ENCODE peak calls at places on chromosome 12, in five cellular contexts. Y is HuH-7.5, G is substantia nigra, B is T-helper 22 cell, E is coronary artery. A is an unnamed sample.
A peak's percentile ranks its signal among the peaks of the same experiment; 100 is the strongest.

GRCh38 chr12:95959107-95959506 is 16.0 kb downstream of the AMDHD1 start:
- DNase-seq in Y (no peak), B (no peak), G (no peak), E (no peak), A (no peak)

GRCh38 chr12:22443379-22444316 is 100.7 kb downstream of the C2CD5 start:
- DNase-seq in B (peak; percentile 20), E (peak; percentile 73), Y (peak; percentile 31), G (no peak), A (no peak)

GRCh38 chr12:19323768-19324167 is 115.5 kb upstream of the AEBP2 start:
- DNase-seq in E (no peak), Y (no peak), B (no peak), G (no peak), A (no peak)

GRCh38 chr12:96514328-96514727 is 25.0 kb downstream of the CFAP54 start:
- DNase-seq in B (no peak), G (no peak), E (no peak), Y (no peak), A (no peak)

GRCh38 chr12:124862768-124863408 is 776 bp downstream of the SCARB1 start:
- DNase-seq in G (no peak), B (no peak), E (no peak), Y (no peak), A (no peak)

GRCh38 chr12:130459916-130460315 is 122.2 kb downstream of the PIWIL1 start:
- DNase-seq in E (no peak), G (no peak), B (no peak), Y (no peak), A (no peak)

GRCh38 chr12:111404362-111405148 is 1.2 kb upstream of the SH2B3 start:
- DNase-seq in Y (peak; percentile 80), B (peak; percentile 38), E (no peak), G (no peak), A (no peak)

GRCh38 chr12:108564724-108565123 is 2.3 kb downstream of the ISCU start:
- DNase-seq in G (no peak), B (no peak), Y (no peak), E (no peak), A (peak; percentile 12)

GRCh38 chr12:104790296-104791125 is 167.6 kb downstream of the SLC41A2 start:
- DNase-seq in E (no peak), B (peak; percentile 13), Y (peak; percentile 33), G (no peak), A (no peak)

GRCh38 chr12:3724096-3724805 is 28.7 kb downstream of the CRACR2A start:
- DNase-seq in Y (no peak), G (no peak), E (no peak), B (no peak), A (no peak)

GRCh38 chr12:32476446-32476845 is 77.1 kb downstream of the FGD4 start:
- DNase-seq in E (no peak), Y (no peak), B (no peak), G (no peak), A (no peak)

GRCh38 chr12:89225808-89226368 is 126.4 kb downstream of the DUSP6 start:
- DNase-seq in G (no peak), Y (no peak), E (no peak), B (no peak), A (no peak)

GRCh38 chr12:91926810-91927209 is 218.8 kb downstream of the BTG1 start:
- DNase-seq in Y (peak; percentile 39), B (no peak), E (no peak), G (no peak), A (no peak)

GRCh38 chr12:115763376-115763775 is 514.1 kb downstream of the MED13L start:
- DNase-seq in G (no peak), Y (no peak), B (no peak), E (no peak), A (no peak)

GRCh38 chr12:76031414-76032042 is at the start of gene PHLDA1:
- DNase-seq in E (peak; percentile 96), G (peak; percentile 75), B (peak; percentile 93), Y (peak; percentile 91), A (peak; percentile 97)

GRCh38 chr12:53676715-53677611 is 1.1 kb upstream of the ATP5MC2 start:
- DNase-seq in G (peak; percentile 72), B (no peak), Y (peak; percentile 42), E (peak; percentile 84), A (no peak)

GRCh38 chr12:71503579-71504470 is 64.2 kb downstream of the LGR5 start:
- DNase-seq in Y (no peak), B (no peak), G (no peak), E (no peak), A (no peak)

GRCh38 chr12:115208098-115208497 is 524.1 kb upstream of the TBX3 start:
- DNase-seq in G (no peak), E (no peak), Y (no peak), B (no peak), A (no peak)

GRCh38 chr12:22467190-22467589 is 77.2 kb downstream of the C2CD5 start:
- DNase-seq in B (no peak), E (no peak), Y (no peak), G (no peak), A (no peak)

GRCh38 chr12:17976202-17976601 is 113.8 kb downstream of the RERGL start:
- DNase-seq in B (no peak), E (no peak), Y (no peak), G (no peak), A (no peak)

GRCh38 chr12:24898185-24898584 is 50.7 kb downstream of the BCAT1 start:
- DNase-seq in Y (no peak), B (no peak), E (no peak), G (no peak), A (no peak)

GRCh38 chr12:110937104-110937641 is 16.8 kb upstream of the MYL2 start:
- DNase-seq in E (no peak), Y (peak; percentile 59), G (no peak), B (no peak), A (no peak)

GRCh38 chr12:30134229-30134628 is 350.5 kb upstream of the TMTC1 start:
- DNase-seq in B (no peak), Y (no peak), G (no peak), E (no peak), A (no peak)

GRCh38 chr12:52524241-52524897 is 4.2 kb upstream of the KRT5 start:
- DNase-seq in B (no peak), E (peak; percentile 35), G (no peak), Y (no peak), A (no peak)

GRCh38 chr12:34340534-34341361 is 318.5 kb downstream of the ALG10 start:
- DNase-seq in G (no peak), E (no peak), Y (no peak), B (no peak), A (no peak)